ENCODE peak calls at places on chromosomes 13 and 19, in six cellular contexts. L is body of pancreas, K is ovary, I is endodermal cell, P is hepatocyte, J is OCI-LY7. V is an unnamed sample.

GRCh38 chr13:97257228-97257755 is 35.2 kb downstream of the MBNL2 start:
- DNase-seq in L (no peak), K (no peak), I (no peak), P (no peak), J (no peak), V (no peak)

GRCh38 chr13:114164681-114165429 is 14.2 kb upstream of the CFAP97D2 start:
- DNase-seq in L (no peak), K (no peak), I (no peak), P (no peak), J (no peak), V (no peak)

GRCh38 chr19:15398501-15399233 is 19.1 kb upstream of the AKAP8 start:
- DNase-seq in L (no peak), K (no peak), I (peak; percentile 29), P (no peak), J (no peak), V (no peak)

GRCh38 chr13:40615619-40616018 is 50.8 kb downstream of the FOXO1 start:
- DNase-seq in L (no peak), K (no peak), I (no peak), P (no peak), J (no peak), V (no peak)

GRCh38 chr13:46345400-46345799 is 41.7 kb downstream of the RUBCNL start:
- DNase-seq in L (peak; percentile 26), K (no peak), I (no peak), P (no peak), J (no peak), V (peak; percentile 28)

GRCh38 chr13:73521291-73521626 is 462.5 kb downstream of the KLF5 start:
- DNase-seq in L (no peak), K (no peak), I (no peak), P (no peak), J (no peak), V (no peak)

GRCh38 chr13:94829201-94829600 is 116.9 kb upstream of the SOX21 start:
- DNase-seq in L (no peak), K (no peak), I (no peak), P (no peak), J (no peak), V (no peak)

GRCh38 chr13:40668335-40668734 is 1.9 kb upstream of the FOXO1 start:
- DNase-seq in L (peak; percentile 20), K (peak; percentile 61), I (peak; percentile 73), P (peak; percentile 39), J (peak; percentile 84), V (peak; percentile 41)

GRCh38 chr13:47813683-47814082 is 187.4 kb downstream of the SUCLA2 start:
- DNase-seq in L (no peak), K (no peak), I (no peak), P (no peak), J (no peak), V (no peak)

GRCh38 chr19:10416083-10416379 is 4.3 kb upstream of the PDE4A start:
- DNase-seq in L (no peak), K (no peak), I (no peak), P (no peak), J (no peak), V (no peak)

DNA sequence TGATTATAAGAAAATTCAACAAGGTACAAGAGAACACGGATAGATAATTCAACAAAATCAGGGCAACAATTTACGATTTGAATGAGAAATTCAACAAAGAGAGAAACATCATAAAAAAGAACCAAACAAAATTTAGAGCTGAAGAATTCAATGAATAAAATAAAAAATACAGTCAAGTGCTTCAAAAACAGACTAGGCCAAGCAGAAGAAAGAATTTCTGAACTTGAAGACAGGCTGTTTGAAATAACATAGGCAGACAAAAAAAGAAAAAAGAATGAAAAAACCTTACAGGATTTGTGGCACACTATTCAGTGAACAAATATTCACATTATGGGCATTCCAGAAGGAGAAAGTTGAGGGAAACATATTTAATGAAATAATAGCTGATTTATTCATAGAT is 31.1 kb downstream of the ZNF283 start:
- DNase-seq in L (no peak), K (no peak), I (no peak), P (no peak), J (no peak), V (no peak)
- H3K9me3 ChIP-seq in L (peaks cover 21% of the 10 kb centered on the region), K (peaks cover 21% of the 10 kb centered on the region), I (peaks cover 81% of the 10 kb centered on the region), P (peaks cover 11% of the 10 kb centered on the region), J (no peaks in the 10 kb centered on the region), V (peaks cover 11% of the 10 kb centered on the region)

DNA sequence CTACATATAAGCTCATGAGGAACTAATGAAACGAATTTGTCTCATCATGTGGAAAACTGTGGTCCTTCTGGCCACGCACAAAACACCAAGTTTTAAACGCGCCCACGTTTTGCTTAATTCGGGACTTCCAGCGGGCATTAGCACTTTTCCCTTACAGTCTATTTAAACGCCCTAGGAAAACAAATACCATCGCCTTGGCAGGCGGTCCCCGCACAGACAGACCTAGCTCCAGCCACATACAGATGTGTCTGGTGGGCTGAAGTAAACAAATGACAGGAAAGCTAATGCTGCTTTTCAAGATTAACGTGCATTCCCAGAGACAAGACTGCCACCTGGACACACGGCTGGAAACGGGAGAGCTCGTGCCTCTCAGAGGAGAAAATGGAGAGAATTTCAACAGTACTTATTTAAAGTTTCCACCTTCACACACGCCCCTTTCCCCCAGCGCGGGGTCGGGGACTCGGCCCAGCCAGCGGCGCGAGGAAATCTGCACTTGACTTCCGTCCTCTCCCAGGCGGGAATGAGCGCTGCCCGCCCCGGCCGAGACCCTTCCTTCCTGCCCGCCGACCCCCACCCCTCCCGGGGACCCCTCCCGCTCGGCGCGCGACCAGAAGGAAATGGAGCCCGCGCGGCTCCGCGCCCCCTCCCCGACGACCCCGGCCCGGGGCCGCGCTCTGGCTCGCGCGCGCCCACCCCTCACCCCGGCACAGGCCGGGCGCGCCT is 929 bp downstream of the USP12 start:
- DNase-seq in L (peak; percentile 44), K (peak; percentile 52), I (peak; percentile 85), P (peak; percentile 64), J (peak; percentile 50), V (peak; percentile 59)
- TF ChIP-seq CTCF in L (no peak), K (no peak), I (no peak), P (no peak), J (no peak), V (peak; percentile 2)

DNA sequence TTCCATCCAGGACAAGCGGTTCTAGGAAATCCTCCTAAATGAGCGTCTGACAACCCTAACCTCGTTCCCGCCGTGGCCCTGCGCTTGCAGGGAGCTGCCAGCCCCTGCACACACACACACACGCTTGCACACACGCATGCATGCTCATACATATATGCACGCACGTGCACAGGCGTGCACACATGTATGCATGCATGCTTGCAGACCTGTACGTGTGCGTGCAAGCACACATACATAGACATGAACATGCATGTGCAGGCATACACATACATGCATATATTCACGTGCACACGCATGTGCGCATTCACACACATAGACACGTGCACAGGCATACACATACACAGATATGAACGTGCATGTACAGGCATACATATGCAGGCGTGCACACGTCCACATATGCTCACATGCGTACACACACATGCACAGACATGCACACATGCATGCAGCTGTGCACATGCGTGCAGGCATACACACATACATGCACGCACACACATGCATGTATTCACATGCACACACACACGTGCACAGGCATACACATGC is 35.6 kb downstream of the SMIM24 start:
- DNase-seq in L (no peak), K (no peak), I (no peak), P (no peak), J (no peak), V (no peak)
- H3K4me3 ChIP-seq in L (no peak overlapping the region), K (no peak overlapping the region), I (no peak overlapping the region), P (no peak overlapping the region), J (no peak overlapping the region), V (no peak overlapping the region)

DNA sequence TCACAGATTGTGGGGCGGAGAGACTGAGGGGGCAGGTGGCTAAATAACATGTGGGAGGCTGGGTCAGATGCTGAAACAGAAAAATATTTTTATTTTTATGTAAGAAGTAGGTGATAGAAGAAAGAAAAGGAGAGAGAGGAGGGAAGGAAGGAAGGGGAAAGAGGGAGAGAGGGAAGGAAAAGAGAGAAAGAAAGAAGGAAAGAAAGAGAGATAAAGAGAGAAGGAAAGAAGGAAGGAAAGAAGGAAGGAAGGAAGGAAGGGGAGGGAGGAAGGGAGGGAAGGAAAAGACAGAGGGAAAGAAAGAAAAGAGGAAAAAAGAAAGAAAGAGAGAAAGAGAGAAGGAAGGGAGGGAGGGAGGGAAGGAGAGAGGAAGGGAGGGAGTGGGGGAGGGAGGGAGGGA is 224.9 kb downstream of the UQCRFS1 start:
- DNase-seq in L (no peak), K (no peak), I (no peak), P (no peak), J (no peak), V (no peak)
- H3K9me3 ChIP-seq in L (no peaks in the 10 kb centered on the region), K (no peaks in the 10 kb centered on the region), I (peaks cover 4% of the 10 kb centered on the region), P (no peaks in the 10 kb centered on the region), J (no peaks in the 10 kb centered on the region), V (no peaks in the 10 kb centered on the region)

GRCh38 chr13:51729853-51730553 is 74.0 kb downstream of the DHRS12 start:
- DNase-seq in L (peak; percentile 60), K (peak; percentile 70), I (no peak), P (peak; percentile 78), J (no peak), V (peak; percentile 88)
- TF ChIP-seq CTCF in L (no peak), K (no peak), I (no peak), P (no peak), J (no peak), V (no peak)

GRCh38 chr13:93624371-93624777 is 397.8 kb downstream of the GPC6 start:
- DNase-seq in L (no peak), K (no peak), I (no peak), P (no peak), J (no peak), V (peak; percentile 60)

GRCh38 chr13:93625536-93625935 is 398.9 kb downstream of the GPC6 start:
- DNase-seq in L (no peak), K (no peak), I (no peak), P (no peak), J (no peak), V (peak; percentile 27)

GRCh38 chr13:93621051-93621450 is 394.4 kb downstream of the GPC6 start:
- DNase-seq in L (no peak), K (no peak), I (no peak), P (no peak), J (no peak), V (no peak)

GRCh38 chr13:93620366-93620765 is 393.8 kb downstream of the GPC6 start:
- DNase-seq in L (no peak), K (no peak), I (no peak), P (no peak), J (no peak), V (no peak)

GRCh38 chr13:93621966-93622365 is 395.4 kb downstream of the GPC6 start:
- DNase-seq in L (no peak), K (no peak), I (no peak), P (no peak), J (no peak), V (no peak)
- H3K4me3 ChIP-seq in L (no peak overlapping the region), K (no peak overlapping the region), I (no peak overlapping the region), P (no peak overlapping the region), J (no peak overlapping the region), V (no peak overlapping the region)

DNA sequence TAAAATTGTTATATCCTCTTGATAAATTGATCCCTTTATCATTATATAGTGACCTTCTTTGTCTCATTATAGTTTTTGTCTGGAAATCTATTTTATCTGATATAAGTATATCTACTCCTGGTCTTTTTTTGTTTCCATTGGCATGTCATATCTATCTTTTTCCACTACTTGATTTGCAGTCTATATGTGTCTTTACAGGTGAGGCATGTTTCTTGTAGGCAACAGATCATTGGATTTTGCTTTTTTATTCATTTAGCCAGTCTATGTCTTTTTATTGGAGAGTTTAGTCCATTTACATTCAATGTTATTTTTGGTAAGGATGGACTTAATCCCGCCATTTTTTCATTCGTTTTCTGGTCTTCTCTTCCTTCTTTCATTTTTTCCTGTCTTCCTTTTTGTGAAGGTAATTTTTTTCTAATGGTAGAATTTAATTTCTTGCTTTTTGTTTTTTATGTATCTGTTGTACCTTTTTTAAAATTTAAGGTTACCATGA is 13.5 kb upstream of the ZNF823 start:
- DNase-seq in L (no peak), K (no peak), I (no peak), P (no peak), J (no peak), V (no peak)
- H3K9me3 ChIP-seq in L (no peaks in the 10 kb centered on the region), K (peaks cover 3% of the 10 kb centered on the region), I (peaks cover 40% of the 10 kb centered on the region), P (peaks cover 8% of the 10 kb centered on the region), J (peaks cover 26% of the 10 kb centered on the region), V (no peaks in the 10 kb centered on the region)

GRCh38 chr19:19493841-19494546 is 21.4 kb downstream of the TSSK6 start:
- DNase-seq in L (no peak), K (no peak), I (no peak), P (no peak), J (no peak), V (no peak)
- TF ChIP-seq CTCF in L (no peak), K (no peak), I (no peak), P (no peak), J (no peak), V (no peak)